ENCODE peak calls at places on chromosomes 6 and 20, in eight cellular contexts. One of them, this sample, is unnamed.

GRCh38 chr6:161838306-161839035 is 564.6 kb upstream of the AGPAT4 start:
- DNase-seq in IMR-90: no peak
- DNase-seq in GM06990: no peak
- DNase-seq in hypothalamus: no peak
- DNase-seq in stimulated activated CD4-positive, alpha-beta T cell treated with anti-CD3 and anti-CD28 coated beads, Interleukin-2, amount 100 ng/mL, for 48 hours: no peak
- DNase-seq in effector CD4-positive, alpha-beta T cell: no peak
- DNase-seq in psoas muscle: no peak
- DNase-seq in AG10803: no peak
- DNase-seq in this sample: no peak

GRCh38 chr20:64103871-64104666 is 3.3 kb downstream of the NPBWR2 start:
- DNase-seq in stimulated activated CD4-positive, alpha-beta T cell treated with anti-CD3 and anti-CD28 coated beads, Interleukin-2, amount 100 ng/mL, for 48 hours: no peak
- DNase-seq in psoas muscle: no peak
- DNase-seq in effector CD4-positive, alpha-beta T cell: no peak
- DNase-seq in AG10803: no peak
- DNase-seq in GM06990: no peak
- DNase-seq in IMR-90: no peak
- DNase-seq in hypothalamus: no peak
- DNase-seq in this sample: no peak

GRCh38 chr6:142537612-142538478 is 236.0 kb downstream of the ADGRG6 start:
- DNase-seq in GM06990: no peak
- DNase-seq in hypothalamus: no peak
- DNase-seq in IMR-90: peak
- DNase-seq in AG10803: peak
- DNase-seq in effector CD4-positive, alpha-beta T cell: no peak
- DNase-seq in psoas muscle: no peak
- DNase-seq in stimulated activated CD4-positive, alpha-beta T cell treated with anti-CD3 and anti-CD28 coated beads, Interleukin-2, amount 100 ng/mL, for 48 hours: peak
- DNase-seq in this sample: peak

GRCh38 chr6:122712093-122712863 is 67.2 kb upstream of the FABP7 start:
- DNase-seq in IMR-90: peak
- DNase-seq in AG10803: no peak
- DNase-seq in stimulated activated CD4-positive, alpha-beta T cell treated with anti-CD3 and anti-CD28 coated beads, Interleukin-2, amount 100 ng/mL, for 48 hours: no peak
- DNase-seq in GM06990: no peak
- DNase-seq in effector CD4-positive, alpha-beta T cell: no peak
- DNase-seq in hypothalamus: no peak
- DNase-seq in psoas muscle: no peak
- DNase-seq in this sample: peak

GRCh38 chr6:143612186-143612585 is 65.6 kb upstream of the PHACTR2 start:
- DNase-seq in psoas muscle: no peak
- DNase-seq in GM06990: no peak
- DNase-seq in IMR-90: peak
- DNase-seq in AG10803: no peak
- DNase-seq in effector CD4-positive, alpha-beta T cell: no peak
- DNase-seq in stimulated activated CD4-positive, alpha-beta T cell treated with anti-CD3 and anti-CD28 coated beads, Interleukin-2, amount 100 ng/mL, for 48 hours: no peak
- DNase-seq in hypothalamus: no peak
- DNase-seq in this sample: no peak

GRCh38 chr6:37688088-37688850 is 9.4 kb downstream of the MDGA1 start:
- DNase-seq in effector CD4-positive, alpha-beta T cell: no peak
- DNase-seq in hypothalamus: no peak
- DNase-seq in IMR-90: no peak
- DNase-seq in psoas muscle: no peak
- DNase-seq in GM06990: no peak
- DNase-seq in AG10803: no peak
- DNase-seq in stimulated activated CD4-positive, alpha-beta T cell treated with anti-CD3 and anti-CD28 coated beads, Interleukin-2, amount 100 ng/mL, for 48 hours: no peak
- DNase-seq in this sample: no peak

GRCh38 chr6:111610548-111611172 is 5.0 kb upstream of the TRAF3IP2 start:
- DNase-seq in GM06990: no peak
- DNase-seq in psoas muscle: no peak
- DNase-seq in hypothalamus: no peak
- DNase-seq in stimulated activated CD4-positive, alpha-beta T cell treated with anti-CD3 and anti-CD28 coated beads, Interleukin-2, amount 100 ng/mL, for 48 hours: no peak
- DNase-seq in effector CD4-positive, alpha-beta T cell: no peak
- DNase-seq in AG10803: no peak
- DNase-seq in IMR-90: no peak
- DNase-seq in this sample: no peak

GRCh38 chr20:48921883-48922867 is 664 bp downstream of the ARFGEF2 start:
- DNase-seq in hypothalamus: no peak
- DNase-seq in effector CD4-positive, alpha-beta T cell: no peak
- DNase-seq in psoas muscle: no peak
- DNase-seq in IMR-90: peak
- DNase-seq in AG10803: peak
- DNase-seq in stimulated activated CD4-positive, alpha-beta T cell treated with anti-CD3 and anti-CD28 coated beads, Interleukin-2, amount 100 ng/mL, for 48 hours: no peak
- DNase-seq in GM06990: no peak
- DNase-seq in this sample: peak

GRCh38 chr6:109894181-109894580 is 83.9 kb upstream of the GPR6 start:
- DNase-seq in psoas muscle: no peak
- DNase-seq in GM06990: peak
- DNase-seq in stimulated activated CD4-positive, alpha-beta T cell treated with anti-CD3 and anti-CD28 coated beads, Interleukin-2, amount 100 ng/mL, for 48 hours: no peak
- DNase-seq in AG10803: no peak
- DNase-seq in hypothalamus: no peak
- DNase-seq in IMR-90: no peak
- DNase-seq in effector CD4-positive, alpha-beta T cell: no peak
- DNase-seq in this sample: no peak

GRCh38 chr6:3414704-3415453 is 42.0 kb downstream of the SLC22A23 start:
- DNase-seq in IMR-90: peak
- DNase-seq in hypothalamus: no peak
- DNase-seq in psoas muscle: no peak
- DNase-seq in AG10803: no peak
- DNase-seq in stimulated activated CD4-positive, alpha-beta T cell treated with anti-CD3 and anti-CD28 coated beads, Interleukin-2, amount 100 ng/mL, for 48 hours: no peak
- DNase-seq in GM06990: peak
- DNase-seq in effector CD4-positive, alpha-beta T cell: no peak
- DNase-seq in this sample: peak

GRCh38 chr6:89242574-89243330 is 25.6 kb upstream of the GABRR1 start:
- DNase-seq in AG10803: peak
- DNase-seq in psoas muscle: no peak
- DNase-seq in GM06990: no peak
- DNase-seq in IMR-90: peak
- DNase-seq in hypothalamus: no peak
- DNase-seq in stimulated activated CD4-positive, alpha-beta T cell treated with anti-CD3 and anti-CD28 coated beads, Interleukin-2, amount 100 ng/mL, for 48 hours: no peak
- DNase-seq in effector CD4-positive, alpha-beta T cell: no peak
- DNase-seq in this sample: peak

GRCh38 chr6:41367700-41368099 is 32.3 kb downstream of the NCR2 start:
- DNase-seq in AG10803: peak
- DNase-seq in psoas muscle: no peak
- DNase-seq in effector CD4-positive, alpha-beta T cell: no peak
- DNase-seq in IMR-90: peak
- DNase-seq in GM06990: no peak
- DNase-seq in hypothalamus: no peak
- DNase-seq in stimulated activated CD4-positive, alpha-beta T cell treated with anti-CD3 and anti-CD28 coated beads, Interleukin-2, amount 100 ng/mL, for 48 hours: no peak
- DNase-seq in this sample: no peak

GRCh38 chr6:280775-281468 is 11.4 kb upstream of the DUSP22 start:
- DNase-seq in IMR-90: no peak
- DNase-seq in effector CD4-positive, alpha-beta T cell: no peak
- DNase-seq in hypothalamus: no peak
- DNase-seq in AG10803: no peak
- DNase-seq in psoas muscle: no peak
- DNase-seq in stimulated activated CD4-positive, alpha-beta T cell treated with anti-CD3 and anti-CD28 coated beads, Interleukin-2, amount 100 ng/mL, for 48 hours: no peak
- DNase-seq in GM06990: no peak
- DNase-seq in this sample: no peak

GRCh38 chr6:170279426-170279825 is 11.5 kb downstream of the DLL1 start:
- DNase-seq in stimulated activated CD4-positive, alpha-beta T cell treated with anti-CD3 and anti-CD28 coated beads, Interleukin-2, amount 100 ng/mL, for 48 hours: no peak
- DNase-seq in hypothalamus: no peak
- DNase-seq in AG10803: no peak
- DNase-seq in effector CD4-positive, alpha-beta T cell: no peak
- DNase-seq in GM06990: no peak
- DNase-seq in psoas muscle: no peak
- DNase-seq in IMR-90: no peak
- DNase-seq in this sample: no peak

GRCh38 chr6:84773431-84774173 is 9.2 kb upstream of the TBX18 start:
- DNase-seq in hypothalamus: no peak
- DNase-seq in IMR-90: no peak
- DNase-seq in stimulated activated CD4-positive, alpha-beta T cell treated with anti-CD3 and anti-CD28 coated beads, Interleukin-2, amount 100 ng/mL, for 48 hours: no peak
- DNase-seq in psoas muscle: peak
- DNase-seq in effector CD4-positive, alpha-beta T cell: no peak
- DNase-seq in GM06990: peak
- DNase-seq in AG10803: peak
- DNase-seq in this sample: peak